ENCODE peak calls at places on chromosomes 13 and 19, in six cellular contexts. X is uterus, L is left ventricle myocardium inferior, S is pancreas, C is body of pancreas, V is fibroblast of lung. J is an unnamed sample.

GRCh38 chr13:52011690-52012511 is at the start of gene ALG11:
- DNase-seq in X (peak; percentile 99), L (peak; percentile 100), S (peak; percentile 99), C (peak; percentile 99), V (peak; percentile 97), J (peak; percentile 87)

GRCh38 chr19:51594774-51595109 is 23.7 kb downstream of the ZNF175 start:
- DNase-seq in X (no peak), L (no peak), S (peak; percentile 56), C (no peak), V (no peak), J (no peak)

GRCh38 chr19:18204394-18205179 is 745 bp upstream of the RAB3A start:
- DNase-seq in X (peak; percentile 84), L (no peak), S (peak; percentile 71), C (no peak), V (no peak), J (no peak)

GRCh38 chr13:25214371-25215252 is 42.5 kb upstream of the AMER2 start:
- DNase-seq in X (no peak), L (no peak), S (no peak), C (no peak), V (peak; percentile 19), J (no peak)

GRCh38 chr19:49850487-49851342 is at the start of gene PTOV1:
- DNase-seq in X (peak; percentile 92), L (peak; percentile 92), S (peak; percentile 97), C (peak; percentile 94), V (peak; percentile 92), J (peak; percentile 96)

GRCh38 chr13:102291587-102292218 is 110.1 kb downstream of the FGF14 start:
- DNase-seq in X (no peak), L (no peak), S (no peak), C (no peak), V (peak; percentile 77), J (no peak)

GRCh38 chr13:93700115-93700514 is 473.5 kb downstream of the GPC6 start:
- DNase-seq in X (no peak), L (no peak), S (no peak), C (no peak), V (peak; percentile 45), J (no peak)

GRCh38 chr13:47628666-47629065 is 372.4 kb downstream of the SUCLA2 start:
- DNase-seq in X (no peak), L (no peak), S (no peak), C (no peak), V (no peak), J (no peak)

GRCh38 chr13:97212540-97213146 is 9.5 kb upstream of the MBNL2 start:
- DNase-seq in X (no peak), L (no peak), S (no peak), C (peak; percentile 32), V (peak; percentile 64), J (no peak)

GRCh38 chr19:53467503-53468262 is at the start of gene ZNF813:
- DNase-seq in X (peak; percentile 97), L (peak; percentile 97), S (peak; percentile 100), C (peak; percentile 95), V (peak; percentile 86), J (peak; percentile 96)

GRCh38 chr19:32642771-32643170 is 32.2 kb downstream of the ANKRD27 start:
- DNase-seq in X (no peak), L (no peak), S (no peak), C (no peak), V (no peak), J (no peak)

GRCh38 chr19:52219611-52220010 is 29.8 kb downstream of the PPP2R1A start:
- DNase-seq in X (no peak), L (no peak), S (no peak), C (no peak), V (no peak), J (no peak)

GRCh38 chr19:10718205-10719196 is 622 bp downstream of the DNM2 start:
- DNase-seq in X (no peak), L (peak; percentile 56), S (peak; percentile 80), C (peak; percentile 44), V (peak; percentile 21), J (peak; percentile 69)

GRCh38 chr13:76687467-76687866 is 198.7 kb downstream of the KCTD12 start:
- DNase-seq in X (no peak), L (no peak), S (no peak), C (no peak), V (no peak), J (no peak)

GRCh38 chr19:13014101-13014920 is 19.0 kb downstream of the NFIX start:
- DNase-seq in X (peak; percentile 59), L (no peak), S (no peak), C (no peak), V (peak; percentile 23), J (no peak)

GRCh38 chr13:109869312-109870237 is 83.2 kb upstream of the IRS2 start:
- DNase-seq in X (peak; percentile 71), L (peak; percentile 81), S (peak; percentile 89), C (peak; percentile 91), V (peak; percentile 63), J (peak; percentile 34)

GRCh38 chr19:42985588-42985987 is 40.7 kb downstream of the PSG11 start:
- DNase-seq in X (no peak), L (no peak), S (no peak), C (no peak), V (no peak), J (no peak)

GRCh38 chr13:93226065-93226622 is 463 bp upstream of the GPC6 start:
- DNase-seq in X (no peak), L (no peak), S (no peak), C (no peak), V (no peak), J (no peak)

GRCh38 chr19:13053761-13054604 is 48.7 kb downstream of the LYL1 start:
- DNase-seq in X (peak; percentile 90), L (peak; percentile 93), S (peak; percentile 81), C (peak; percentile 92), V (peak; percentile 89), J (no peak)

GRCh38 chr19:54469496-54469934 is 3.6 kb downstream of the CDC42EP5 start:
- DNase-seq in X (peak; percentile 64), L (peak; percentile 67), S (peak; percentile 79), C (peak; percentile 63), V (no peak), J (no peak)

GRCh38 chr19:13104848-13105646 is 2.4 kb upstream of the LYL1 start:
- DNase-seq in X (peak; percentile 34), L (no peak), S (no peak), C (no peak), V (no peak), J (no peak)

GRCh38 chr13:73158851-73159250 is 100.0 kb downstream of the KLF5 start:
- DNase-seq in X (no peak), L (no peak), S (no peak), C (no peak), V (peak; percentile 44), J (no peak)

GRCh38 chr19:33868821-33869412 is 72.2 kb downstream of the KCTD15 start:
- DNase-seq in X (peak; percentile 18), L (peak; percentile 35), S (no peak), C (peak; percentile 44), V (peak; percentile 28), J (no peak)

GRCh38 chr13:43339843-43340550 is 316.6 kb downstream of the DNAJC15 start:
- DNase-seq in X (no peak), L (no peak), S (no peak), C (no peak), V (peak; percentile 5), J (no peak)

GRCh38 chr19:18437481-18438330 is at the start of gene ISYNA1:
- DNase-seq in X (peak; percentile 71), L (peak; percentile 67), S (no peak), C (peak; percentile 66), V (no peak), J (peak; percentile 85)

GRCh38 chr13:37179646-37180045 is 74.2 kb upstream of the CSNK1A1L start:
- DNase-seq in X (no peak), L (no peak), S (no peak), C (no peak), V (no peak), J (no peak)

GRCh38 chr19:1221141-1221903 is 15.7 kb downstream of the STK11 start:
- DNase-seq in X (peak; percentile 48), L (peak; percentile 79), S (peak; percentile 86), C (peak; percentile 88), V (peak; percentile 59), J (no peak)

DNA sequence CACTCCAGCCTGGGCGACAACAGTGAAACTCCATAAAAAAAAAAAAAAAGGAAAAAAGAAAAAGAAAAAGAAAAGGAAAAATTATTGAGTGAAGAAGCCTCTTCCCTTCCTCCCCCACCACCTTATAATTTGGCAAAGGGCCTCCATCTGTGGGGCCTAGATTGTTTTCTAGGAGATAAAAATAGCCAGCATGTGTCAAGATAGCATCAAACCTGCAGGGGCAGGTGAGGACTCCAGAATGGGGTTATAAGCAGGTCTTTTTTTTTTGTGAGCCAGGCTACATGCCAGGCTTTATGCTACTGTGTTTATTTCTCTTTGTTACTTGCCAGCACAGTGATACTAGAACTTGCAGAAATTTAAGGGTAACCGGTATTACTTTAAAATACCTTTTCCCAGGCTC is 11.7 kb upstream of the TRIM13 start:
- DNase-seq in X (no peak), L (no peak), S (no peak), C (no peak), V (no peak), J (no peak)
- H3K27ac ChIP-seq in X (no peak overlapping the region), L (no peak overlapping the region), S (no peak overlapping the region), C (no peak overlapping the region), V (no peak overlapping the region), J (no peak overlapping the region)

DNA sequence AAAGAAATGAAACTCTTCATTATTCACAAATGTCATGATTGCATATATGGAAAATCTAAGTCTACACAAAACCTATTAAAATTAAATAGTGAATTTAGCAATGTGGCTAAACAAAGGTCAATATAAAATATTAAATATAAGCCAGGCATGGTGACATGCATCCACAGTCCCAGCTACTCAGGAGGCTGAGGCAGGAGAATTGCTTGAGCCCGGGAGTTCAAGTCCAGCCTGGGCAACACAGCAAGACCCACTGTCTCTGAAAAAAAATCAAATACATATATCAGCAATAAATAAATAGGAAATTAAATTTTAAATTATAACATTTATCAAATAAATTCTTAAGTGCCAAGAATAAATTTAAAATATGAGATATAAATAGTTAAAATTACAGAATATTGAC is 11.9 kb downstream of the PSMC4 start:
- DNase-seq in X (no peak), L (no peak), S (no peak), C (no peak), V (no peak), J (no peak)
- H3K27ac ChIP-seq in X (no peak overlapping the region), L (no peak overlapping the region), S (no peak overlapping the region), C (no peak overlapping the region), V (no peak overlapping the region), J (no peak overlapping the region)

GRCh38 chr19:56114711-56115110 is 6.4 kb downstream of the ZNF787 start:
- DNase-seq in X (no peak), L (no peak), S (no peak), C (no peak), V (no peak), J (no peak)

GRCh38 chr19:56112313-56112709 is 8.8 kb downstream of the ZNF787 start:
- DNase-seq in X (no peak), L (no peak), S (no peak), C (no peak), V (no peak), J (no peak)

GRCh38 chr19:56111601-56112312 is 9.3 kb downstream of the ZNF787 start:
- DNase-seq in X (no peak), L (peak; percentile 53), S (peak; percentile 63), C (peak; percentile 58), V (no peak), J (no peak)

GRCh38 chr19:56114051-56114694 is 6.9 kb downstream of the ZNF787 start:
- DNase-seq in X (no peak), L (no peak), S (no peak), C (no peak), V (no peak), J (no peak)

GRCh38 chr19:56113071-56113632 is 7.9 kb downstream of the ZNF787 start:
- DNase-seq in X (no peak), L (no peak), S (no peak), C (no peak), V (no peak), J (no peak)
- H3K27ac ChIP-seq in X (peak overlapping the region; percentile 34), L (peak overlapping the region; percentile 85), S (no peak overlapping the region), C (peak overlapping the region; percentile 86), V (no peak overlapping the region), J (no peak overlapping the region)

GRCh38 chr19:4969772-4970531 is 1.0 kb downstream of the KDM4B start:
- DNase-seq in X (no peak), L (no peak), S (peak; percentile 64), C (no peak), V (peak; percentile 34), J (peak; percentile 44)
- H3K27ac ChIP-seq in X (peak overlapping the region; percentile 88), L (peak overlapping the region; percentile 88), S (no peak overlapping the region), C (peak overlapping the region; percentile 69), V (peak overlapping the region; percentile 56), J (peak overlapping the region; percentile 59)